ENCODE peak calls at places on chromosome 21, in six cellular contexts. Y, P, J, S, U and H are unnamed samples.

GRCh38 chr21:14706712-14707111 is 160.6 kb upstream of the SAMSN1 start:
- DNase-seq in Y (no peak), P (no peak), J (no peak), S (no peak), U (no peak), H (no peak)

GRCh38 chr21:40671721-40672120 is 175.2 kb downstream of the DSCAM start:
- DNase-seq in Y (no peak), P (peak; percentile 36), J (no peak), S (no peak), U (no peak), H (no peak)

GRCh38 chr21:25421327-25422028 is 185.8 kb downstream of the MRPL39 start:
- DNase-seq in Y (peak; percentile 8), P (peak; percentile 28), J (peak; percentile 39), S (peak; percentile 5), U (no peak), H (no peak)

GRCh38 chr21:21801921-21802320 is 803.7 kb downstream of the NCAM2 start:
- DNase-seq in Y (no peak), P (no peak), J (no peak), S (no peak), U (no peak), H (no peak)

GRCh38 chr21:41091561-41091960 is 76.4 kb upstream of the BACE2 start:
- DNase-seq in Y (no peak), P (no peak), J (no peak), S (no peak), U (no peak), H (no peak)

GRCh38 chr21:46498335-46499050 is 39.8 kb downstream of the DIP2A start:
- DNase-seq in Y (no peak), P (no peak), J (no peak), S (no peak), U (no peak), H (no peak)

GRCh38 chr21:36388835-36389234 is 3.6 kb downstream of the CHAF1B start:
- DNase-seq in Y (no peak), P (peak; percentile 66), J (no peak), S (no peak), U (no peak), H (no peak)

GRCh38 chr21:14888202-14888601 is 176.6 kb downstream of the NRIP1 start:
- DNase-seq in Y (no peak), P (no peak), J (no peak), S (no peak), U (no peak), H (no peak)

GRCh38 chr21:26057488-26058170 is 112.9 kb downstream of the APP start:
- DNase-seq in Y (no peak), P (no peak), J (no peak), S (no peak), U (no peak), H (no peak)

DNA sequence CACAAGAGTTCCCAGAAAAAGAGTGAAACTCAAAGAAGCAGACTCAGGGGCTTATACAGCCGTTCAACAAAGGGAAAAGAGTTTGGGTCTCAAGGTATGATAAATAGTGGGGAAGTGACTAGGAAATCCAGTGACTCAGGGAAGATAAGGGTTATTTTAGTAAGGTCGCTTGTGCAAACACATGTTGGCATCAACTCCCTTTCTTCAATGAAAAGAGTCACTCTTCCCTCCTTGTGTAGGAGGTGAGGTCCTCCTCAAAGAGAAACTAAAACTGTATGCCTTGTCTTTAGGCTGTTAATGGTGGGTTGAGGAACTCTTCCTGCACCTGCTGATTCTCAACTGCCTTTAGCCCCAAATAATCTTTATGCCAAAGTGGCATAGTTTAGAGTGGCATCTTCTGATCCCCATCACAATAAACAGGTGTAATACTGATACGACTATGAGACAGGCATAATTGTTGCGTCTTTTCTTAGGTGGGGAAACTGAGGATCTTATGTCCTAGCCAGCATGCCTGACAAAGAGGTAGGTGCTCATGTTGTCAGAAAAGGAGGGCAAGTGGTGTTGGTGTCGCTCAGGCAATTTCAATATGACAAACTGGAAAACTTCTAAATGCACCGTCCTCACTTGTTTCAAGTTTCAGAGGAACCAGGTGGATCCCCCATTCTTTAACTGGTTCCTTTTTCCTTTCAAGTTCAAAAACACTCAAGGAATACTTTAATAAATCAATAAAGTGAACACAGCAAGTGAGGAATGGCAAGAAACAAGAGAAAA is 294.1 kb upstream of the RUNX1 start:
- DNase-seq in Y (no peak), P (no peak), J (no peak), S (no peak), U (no peak), H (no peak)
- H3K4me3 ChIP-seq in Y (no peak overlapping the region), P (no peak overlapping the region), J (no peak overlapping the region), S (no peak overlapping the region), U (no peak overlapping the region), H (no peak overlapping the region)

GRCh38 chr21:33586927-33587326 is 1.6 kb downstream of the DONSON start:
- DNase-seq in Y (no peak), P (no peak), J (no peak), S (no peak), U (no peak), H (no peak)
- H3K4me3 ChIP-seq in Y (peak overlapping the region; percentile 84), P (peak overlapping the region; percentile 79), J (no peak overlapping the region), S (no peak overlapping the region), U (no peak overlapping the region), H (no peak overlapping the region)

GRCh38 chr21:42235593-42235992 is 16.7 kb downstream of the ABCG1 start:
- DNase-seq in Y (no peak), P (no peak), J (no peak), S (no peak), U (no peak), H (no peak)
- H3K4me3 ChIP-seq in Y (no peak overlapping the region), P (no peak overlapping the region), J (peak overlapping the region; percentile 57), S (no peak overlapping the region), U (no peak overlapping the region), H (no peak overlapping the region)

DNA sequence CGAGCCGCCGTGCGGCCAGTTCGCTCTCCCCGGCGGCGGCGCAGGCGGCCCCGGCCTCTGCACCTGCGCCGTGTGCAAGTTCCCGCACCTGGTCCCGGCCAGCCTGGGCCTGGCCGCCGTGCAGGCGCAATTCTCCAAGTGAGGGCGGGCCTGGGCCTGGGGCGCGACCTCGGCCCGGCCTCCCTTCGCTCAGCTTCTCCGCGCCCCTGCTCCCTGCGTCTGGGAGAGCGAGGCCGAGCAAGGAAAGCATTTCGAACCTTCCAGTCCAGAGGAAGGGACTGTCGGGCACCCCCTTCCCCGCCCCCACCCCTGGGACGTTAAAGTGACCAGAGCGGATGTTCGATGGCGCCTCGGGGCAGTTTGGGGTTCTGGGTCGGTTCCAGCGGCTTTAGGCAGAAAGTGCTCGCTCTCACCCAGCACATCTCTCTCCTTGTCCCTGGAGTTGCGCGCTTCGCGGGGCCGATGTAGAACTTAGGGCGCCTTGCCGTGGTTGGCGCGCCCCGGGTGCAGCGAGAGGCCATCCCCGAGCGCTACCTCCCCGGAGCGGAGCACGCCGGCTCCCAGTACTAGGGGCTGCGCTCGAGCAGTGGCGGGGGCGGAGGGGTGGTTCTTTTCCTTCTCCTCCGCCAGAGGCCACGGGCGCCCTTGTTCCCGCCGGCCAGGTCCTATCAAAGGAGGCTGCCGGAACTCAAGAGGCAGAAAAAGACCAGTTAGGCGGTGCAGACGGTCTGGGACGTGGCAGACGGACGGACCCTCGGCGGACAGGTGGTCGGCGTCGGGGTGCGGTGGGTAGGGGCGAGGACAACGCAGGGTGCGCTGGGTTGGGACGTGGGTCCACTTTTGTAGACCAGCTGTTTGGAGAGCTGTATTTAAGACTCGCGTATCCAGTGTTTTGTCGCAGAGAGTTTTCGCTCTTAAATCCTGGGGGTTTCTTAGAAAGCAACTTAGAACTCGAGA is 1.3 kb downstream of the OLIG1 start:
- DNase-seq in Y (no peak), P (no peak), J (no peak), S (no peak), U (no peak), H (no peak)
- H3K4me3 ChIP-seq in Y (no peak overlapping the region), P (peak overlapping the region; percentile 21), J (peak overlapping the region; percentile 35), S (no peak overlapping the region), U (no peak overlapping the region), H (peak overlapping the region; percentile 40)

GRCh38 chr21:43826623-43826974 is 37.2 kb downstream of the RRP1 start:
- DNase-seq in Y (no peak), P (no peak), J (no peak), S (no peak), U (no peak), H (no peak)

GRCh38 chr21:43824250-43824882 is 35.0 kb downstream of the RRP1 start:
- DNase-seq in Y (no peak), P (no peak), J (no peak), S (peak; percentile 31), U (no peak), H (no peak)

GRCh38 chr21:43825610-43825935 is 36.2 kb downstream of the RRP1 start:
- DNase-seq in Y (no peak), P (no peak), J (no peak), S (no peak), U (no peak), H (no peak)

GRCh38 chr21:43825936-43826622 is 36.7 kb downstream of the RRP1 start:
- DNase-seq in Y (no peak), P (no peak), J (peak; percentile 42), S (no peak), U (no peak), H (no peak)

GRCh38 chr21:43824883-43825609 is 35.7 kb downstream of the RRP1 start:
- DNase-seq in Y (no peak), P (no peak), J (no peak), S (no peak), U (no peak), H (no peak)
- H3K4me3 ChIP-seq in Y (no peak overlapping the region), P (no peak overlapping the region), J (no peak overlapping the region), S (no peak overlapping the region), U (no peak overlapping the region), H (no peak overlapping the region)